ENCODE peak calls at places on chromosomes 4 and X, in four cellular contexts. Q is fibroblast of the conjunctiva; Y is activated effector memory CD4-positive, alpha-beta T cell treated with anti-CD3 and anti-CD28 coated beads, Interleukin-2, amount 50 U/mL, for 16 hours; C is stimulated activated CD8-positive, alpha-beta memory T cell treated with anti-CD3 and anti-CD28 coated beads, Interleukin-2, amount 100 ng/mL, for 48 hours. F is an unnamed sample.

GRCh38 chrX:24676403-24677024 is 17.2 kb upstream of the POLA1 start:
- DNase-seq in Y (no peak), C (no peak), Q (no peak), F (no peak)

GRCh38 chr4:60962286-60962685 is 237.8 kb upstream of the ADGRL3 start:
- DNase-seq in Y (no peak), C (no peak), Q (no peak), F (no peak)

GRCh38 chr4:183118585-183118984 is 19.5 kb downstream of the WWC2 start:
- DNase-seq in Y (no peak), C (no peak), Q (no peak), F (no peak)

GRCh38 chr4:88771883-88772450 is 74.3 kb upstream of the NAP1L5 start:
- DNase-seq in C (no peak), Y (no peak), Q (no peak), F (no peak)

GRCh38 chrX:134236690-134237362 is at the start of gene CCDC160:
- DNase-seq in Y (no peak), C (peak; percentile 6), Q (peak; percentile 9), F (no peak)

GRCh38 chr4:74772783-74773182 is 21.5 kb downstream of the BTC start:
- DNase-seq in C (no peak), Y (no peak), Q (no peak), F (no peak)

GRCh38 chrX:54920610-54921426 is at the start of gene TRO:
- DNase-seq in Y (no peak), Q (no peak), C (no peak), F (no peak)

GRCh38 chr4:71006203-71006907 is 12.9 kb downstream of the DCK start:
- DNase-seq in C (no peak), Q (no peak), Y (no peak), F (no peak)

GRCh38 chrX:31590581-31591113 is 518.8 kb upstream of the FTHL17 start:
- DNase-seq in C (no peak), Q (peak; percentile 26), Y (no peak), F (no peak)

GRCh38 chr4:145773581-145774234 is 93.8 kb downstream of the C4orf51 start:
- DNase-seq in C (no peak), Y (no peak), Q (no peak), F (no peak)

GRCh38 chr4:168220893-168221292 is 97.7 kb downstream of the DDX60 start:
- DNase-seq in C (no peak), Q (no peak), Y (no peak), F (no peak)

GRCh38 chr4:99219479-99219878 is 433 bp upstream of the ADH6 start:
- DNase-seq in Y (no peak), C (no peak), Q (no peak), F (no peak)

GRCh38 chrX:136162827-136163427 is 15.6 kb downstream of the FHL1 start:
- DNase-seq in C (no peak), Q (no peak), Y (peak; percentile 77), F (no peak)

GRCh38 chr4:67886281-67886680 is 2.5 kb upstream of the TMPRSS11D start:
- DNase-seq in Q (no peak), Y (no peak), C (no peak), F (no peak)

GRCh38 chr4:109701566-109702399 is 1.5 kb downstream of the CASP6 start:
- DNase-seq in C (no peak), Y (no peak), Q (no peak), F (no peak)

GRCh38 chrX:39309721-39310152 is 508.5 kb downstream of the MID1IP1 start:
- DNase-seq in Y (peak; percentile 78), C (no peak), Q (no peak), F (no peak)

F was measured in SK-N-MC.